ENCODE peak calls at places on chromosomes 5 and 9, in six cellular contexts. One of them, this sample, is unnamed.
A peak's percentile ranks its signal among the peaks of the same experiment; 100 is the strongest.

GRCh38 chr5:151565971-151566370 is 25.2 kb downstream of the FAT2 start:
- DNase-seq in SW 1271: no peak
- DNase-seq in SK-MEL-5: no peak
- DNase-seq in stimulated activated CD4-positive, alpha-beta T cell treated with anti-CD3 and anti-CD28 coated beads, Interleukin-12 subunit alpha, Interleukin-12 subunit beta, amount 100 ng/mL, for 4 hours: no peak
- DNase-seq in activated CD8-positive, alpha-beta memory T cell treated with anti-CD3 and anti-CD28 coated beads for 24 hours: no peak
- DNase-seq in astrocyte of the cerebellum: no peak
- DNase-seq in this sample: no peak

GRCh38 chr5:141478321-141478945 is 2.7 kb downstream of the PCDHGC3 start:
- DNase-seq in SW 1271: no peak
- DNase-seq in SK-MEL-5: no peak
- DNase-seq in stimulated activated CD4-positive, alpha-beta T cell treated with anti-CD3 and anti-CD28 coated beads, Interleukin-12 subunit alpha, Interleukin-12 subunit beta, amount 100 ng/mL, for 4 hours: no peak
- DNase-seq in activated CD8-positive, alpha-beta memory T cell treated with anti-CD3 and anti-CD28 coated beads for 24 hours: no peak
- DNase-seq in astrocyte of the cerebellum: no peak
- DNase-seq in this sample: no peak

GRCh38 chr5:159459951-159460538 is 129.8 kb upstream of the IL12B start:
- DNase-seq in SW 1271: no peak
- DNase-seq in SK-MEL-5: peak; percentile 56
- DNase-seq in stimulated activated CD4-positive, alpha-beta T cell treated with anti-CD3 and anti-CD28 coated beads, Interleukin-12 subunit alpha, Interleukin-12 subunit beta, amount 100 ng/mL, for 4 hours: no peak
- DNase-seq in activated CD8-positive, alpha-beta memory T cell treated with anti-CD3 and anti-CD28 coated beads for 24 hours: no peak
- DNase-seq in astrocyte of the cerebellum: peak; percentile 66
- DNase-seq in this sample: peak; percentile 68

GRCh38 chr9:81373294-81373693 is 316.1 kb downstream of the TLE1 start:
- DNase-seq in SW 1271: no peak
- DNase-seq in SK-MEL-5: peak; percentile 79
- DNase-seq in stimulated activated CD4-positive, alpha-beta T cell treated with anti-CD3 and anti-CD28 coated beads, Interleukin-12 subunit alpha, Interleukin-12 subunit beta, amount 100 ng/mL, for 4 hours: no peak
- DNase-seq in activated CD8-positive, alpha-beta memory T cell treated with anti-CD3 and anti-CD28 coated beads for 24 hours: no peak
- DNase-seq in astrocyte of the cerebellum: no peak
- DNase-seq in this sample: no peak

GRCh38 chr5:31362931-31363568 is 168.8 kb downstream of the DROSHA start:
- DNase-seq in SW 1271: no peak
- DNase-seq in SK-MEL-5: no peak
- DNase-seq in stimulated activated CD4-positive, alpha-beta T cell treated with anti-CD3 and anti-CD28 coated beads, Interleukin-12 subunit alpha, Interleukin-12 subunit beta, amount 100 ng/mL, for 4 hours: no peak
- DNase-seq in activated CD8-positive, alpha-beta memory T cell treated with anti-CD3 and anti-CD28 coated beads for 24 hours: no peak
- DNase-seq in astrocyte of the cerebellum: no peak
- DNase-seq in this sample: no peak

GRCh38 chr5:151611127-151611775 is 20.1 kb upstream of the FAT2 start:
- DNase-seq in SW 1271: no peak
- DNase-seq in SK-MEL-5: peak; percentile 96
- DNase-seq in stimulated activated CD4-positive, alpha-beta T cell treated with anti-CD3 and anti-CD28 coated beads, Interleukin-12 subunit alpha, Interleukin-12 subunit beta, amount 100 ng/mL, for 4 hours: no peak
- DNase-seq in activated CD8-positive, alpha-beta memory T cell treated with anti-CD3 and anti-CD28 coated beads for 24 hours: no peak
- DNase-seq in astrocyte of the cerebellum: no peak
- DNase-seq in this sample: peak; percentile 96

GRCh38 chr5:136420168-136420916 is 55.0 kb upstream of the TRPC7 start:
- DNase-seq in SW 1271: no peak
- DNase-seq in SK-MEL-5: no peak
- DNase-seq in stimulated activated CD4-positive, alpha-beta T cell treated with anti-CD3 and anti-CD28 coated beads, Interleukin-12 subunit alpha, Interleukin-12 subunit beta, amount 100 ng/mL, for 4 hours: no peak
- DNase-seq in activated CD8-positive, alpha-beta memory T cell treated with anti-CD3 and anti-CD28 coated beads for 24 hours: no peak
- DNase-seq in astrocyte of the cerebellum: no peak
- DNase-seq in this sample: no peak

GRCh38 chr9:126558051-126558665 is 55.6 kb upstream of the LMX1B start:
- DNase-seq in SW 1271: peak; percentile 54
- DNase-seq in SK-MEL-5: peak; percentile 65
- DNase-seq in stimulated activated CD4-positive, alpha-beta T cell treated with anti-CD3 and anti-CD28 coated beads, Interleukin-12 subunit alpha, Interleukin-12 subunit beta, amount 100 ng/mL, for 4 hours: peak; percentile 52
- DNase-seq in activated CD8-positive, alpha-beta memory T cell treated with anti-CD3 and anti-CD28 coated beads for 24 hours: peak; percentile 89
- DNase-seq in astrocyte of the cerebellum: peak; percentile 19
- DNase-seq in this sample: no peak

GRCh38 chr9:7210854-7211637 is 453.3 kb downstream of the KDM4C start:
- DNase-seq in SW 1271: no peak
- DNase-seq in SK-MEL-5: no peak
- DNase-seq in stimulated activated CD4-positive, alpha-beta T cell treated with anti-CD3 and anti-CD28 coated beads, Interleukin-12 subunit alpha, Interleukin-12 subunit beta, amount 100 ng/mL, for 4 hours: no peak
- DNase-seq in activated CD8-positive, alpha-beta memory T cell treated with anti-CD3 and anti-CD28 coated beads for 24 hours: no peak
- DNase-seq in astrocyte of the cerebellum: no peak
- DNase-seq in this sample: no peak

GRCh38 chr9:135198889-135199288 is 111.4 kb downstream of the OLFM1 start:
- DNase-seq in SW 1271: no peak
- DNase-seq in SK-MEL-5: no peak
- DNase-seq in stimulated activated CD4-positive, alpha-beta T cell treated with anti-CD3 and anti-CD28 coated beads, Interleukin-12 subunit alpha, Interleukin-12 subunit beta, amount 100 ng/mL, for 4 hours: no peak
- DNase-seq in activated CD8-positive, alpha-beta memory T cell treated with anti-CD3 and anti-CD28 coated beads for 24 hours: no peak
- DNase-seq in astrocyte of the cerebellum: no peak
- DNase-seq in this sample: no peak

GRCh38 chr5:171426266-171426665 is 6.8 kb downstream of the FGF18 start:
- DNase-seq in SW 1271: no peak
- DNase-seq in SK-MEL-5: no peak
- DNase-seq in stimulated activated CD4-positive, alpha-beta T cell treated with anti-CD3 and anti-CD28 coated beads, Interleukin-12 subunit alpha, Interleukin-12 subunit beta, amount 100 ng/mL, for 4 hours: no peak
- DNase-seq in activated CD8-positive, alpha-beta memory T cell treated with anti-CD3 and anti-CD28 coated beads for 24 hours: no peak
- DNase-seq in astrocyte of the cerebellum: no peak
- DNase-seq in this sample: no peak

GRCh38 chr9:98002808-98003207 is 19.7 kb downstream of the ANP32B start:
- DNase-seq in SW 1271: no peak
- DNase-seq in SK-MEL-5: no peak
- DNase-seq in stimulated activated CD4-positive, alpha-beta T cell treated with anti-CD3 and anti-CD28 coated beads, Interleukin-12 subunit alpha, Interleukin-12 subunit beta, amount 100 ng/mL, for 4 hours: no peak
- DNase-seq in activated CD8-positive, alpha-beta memory T cell treated with anti-CD3 and anti-CD28 coated beads for 24 hours: no peak
- DNase-seq in astrocyte of the cerebellum: no peak
- DNase-seq in this sample: no peak

GRCh38 chr5:33611882-33612281 is 171.1 kb downstream of the TARS1 start:
- DNase-seq in SW 1271: no peak
- DNase-seq in SK-MEL-5: no peak
- DNase-seq in stimulated activated CD4-positive, alpha-beta T cell treated with anti-CD3 and anti-CD28 coated beads, Interleukin-12 subunit alpha, Interleukin-12 subunit beta, amount 100 ng/mL, for 4 hours: no peak
- DNase-seq in activated CD8-positive, alpha-beta memory T cell treated with anti-CD3 and anti-CD28 coated beads for 24 hours: no peak
- DNase-seq in astrocyte of the cerebellum: peak; percentile 46
- DNase-seq in this sample: no peak

GRCh38 chr5:149030392-149030791 is 32.5 kb downstream of the SH3TC2 start:
- DNase-seq in SW 1271: no peak
- DNase-seq in SK-MEL-5: peak; percentile 28
- DNase-seq in stimulated activated CD4-positive, alpha-beta T cell treated with anti-CD3 and anti-CD28 coated beads, Interleukin-12 subunit alpha, Interleukin-12 subunit beta, amount 100 ng/mL, for 4 hours: no peak
- DNase-seq in activated CD8-positive, alpha-beta memory T cell treated with anti-CD3 and anti-CD28 coated beads for 24 hours: no peak
- DNase-seq in astrocyte of the cerebellum: peak; percentile 59
- DNase-seq in this sample: peak; percentile 42

GRCh38 chr9:123615381-123615780 is 259.4 kb downstream of the CRB2 start:
- DNase-seq in SW 1271: no peak
- DNase-seq in SK-MEL-5: peak; percentile 13
- DNase-seq in stimulated activated CD4-positive, alpha-beta T cell treated with anti-CD3 and anti-CD28 coated beads, Interleukin-12 subunit alpha, Interleukin-12 subunit beta, amount 100 ng/mL, for 4 hours: no peak
- DNase-seq in activated CD8-positive, alpha-beta memory T cell treated with anti-CD3 and anti-CD28 coated beads for 24 hours: no peak
- DNase-seq in astrocyte of the cerebellum: no peak
- DNase-seq in this sample: no peak

GRCh38 chr5:134995850-134996402 is 28.2 kb downstream of the CATSPER3 start:
- DNase-seq in SW 1271: no peak
- DNase-seq in SK-MEL-5: no peak
- DNase-seq in stimulated activated CD4-positive, alpha-beta T cell treated with anti-CD3 and anti-CD28 coated beads, Interleukin-12 subunit alpha, Interleukin-12 subunit beta, amount 100 ng/mL, for 4 hours: no peak
- DNase-seq in activated CD8-positive, alpha-beta memory T cell treated with anti-CD3 and anti-CD28 coated beads for 24 hours: no peak
- DNase-seq in astrocyte of the cerebellum: no peak
- DNase-seq in this sample: no peak

GRCh38 chr5:15037247-15037908 is 165.8 kb upstream of the ANKH start:
- DNase-seq in SW 1271: no peak
- DNase-seq in SK-MEL-5: no peak
- DNase-seq in stimulated activated CD4-positive, alpha-beta T cell treated with anti-CD3 and anti-CD28 coated beads, Interleukin-12 subunit alpha, Interleukin-12 subunit beta, amount 100 ng/mL, for 4 hours: no peak
- DNase-seq in activated CD8-positive, alpha-beta memory T cell treated with anti-CD3 and anti-CD28 coated beads for 24 hours: no peak
- DNase-seq in astrocyte of the cerebellum: no peak
- DNase-seq in this sample: no peak